ENCODE peak calls at places on chromosomes 5 and 9, in seven cellular contexts. K, M, C, Y, G, P and H are unnamed samples.

GRCh38 chr9:71819115-71819739 is 50.9 kb upstream of the CEMIP2 start:
- DNase-seq in K (peak), M (peak), C (peak), Y (peak), G (no peak), P (peak), H (no peak)

GRCh38 chr9:133906218-133906617 is 85.9 kb downstream of the VAV2 start:
- DNase-seq in K (no peak), M (no peak), C (no peak), Y (no peak), G (no peak), P (no peak), H (no peak)

GRCh38 chr5:170597876-170598275 is 94.1 kb downstream of the KCNIP1 start:
- DNase-seq in K (no peak), M (no peak), C (no peak), Y (peak), G (no peak), P (no peak), H (no peak)

GRCh38 chr9:113578877-113579269 is 115.3 kb downstream of the RGS3 start:
- DNase-seq in K (peak), M (peak), C (peak), Y (peak), G (peak), P (peak), H (no peak)

GRCh38 chr9:98254236-98255063 is 999 bp downstream of the TBC1D2 start:
- DNase-seq in K (no peak), M (no peak), C (no peak), Y (no peak), G (no peak), P (no peak), H (no peak)

GRCh38 chr5:68074633-68075032 is 140.9 kb upstream of the PIK3R1 start:
- DNase-seq in K (peak), M (no peak), C (no peak), Y (no peak), G (no peak), P (no peak), H (no peak)

GRCh38 chr5:56669534-56670483 is 145.5 kb upstream of the MAP3K1 start:
- DNase-seq in K (peak), M (peak), C (peak), Y (peak), G (peak), P (peak), H (peak)

GRCh38 chr5:10111575-10111974 is 138.1 kb downstream of the ATPSCKMT start:
- DNase-seq in K (no peak), M (peak), C (no peak), Y (peak), G (no peak), P (peak), H (no peak)

GRCh38 chr9:73156593-73157187 is 5.0 kb downstream of the ANXA1 start:
- DNase-seq in K (no peak), M (no peak), C (no peak), Y (no peak), G (no peak), P (no peak), H (no peak)

GRCh38 chr9:126614088-126614454 is 343 bp downstream of the LMX1B start:
- DNase-seq in K (no peak), M (no peak), C (no peak), Y (no peak), G (no peak), P (no peak), H (no peak)

GRCh38 chr5:124773291-124774001 is 27.0 kb upstream of the ZNF608 start:
- DNase-seq in K (no peak), M (no peak), C (no peak), Y (no peak), G (no peak), P (no peak), H (no peak)

GRCh38 chr9:129071526-129072131 is 9.3 kb upstream of the DOLPP1 start:
- DNase-seq in K (no peak), M (peak), C (no peak), Y (no peak), G (no peak), P (no peak), H (no peak)

GRCh38 chr9:70408393-70409040 is 5.9 kb downstream of the KLF9 start:
- DNase-seq in K (no peak), M (no peak), C (no peak), Y (no peak), G (no peak), P (no peak), H (peak)

GRCh38 chr9:33263936-33264472 is 504 bp downstream of the BAG1 start:
- DNase-seq in K (peak), M (peak), C (peak), Y (peak), G (no peak), P (peak), H (peak)

GRCh38 chr9:38368731-38369130 is 23.8 kb upstream of the ALDH1B1 start:
- DNase-seq in K (no peak), M (no peak), C (no peak), Y (no peak), G (no peak), P (no peak), H (no peak)

GRCh38 chr5:10590226-10591047 is 26.6 kb downstream of the ANKRD33B start:
- DNase-seq in K (no peak), M (no peak), C (no peak), Y (no peak), G (no peak), P (no peak), H (no peak)

GRCh38 chr9:101727621-101728524 is 10.6 kb downstream of the GRIN3A start:
- DNase-seq in K (peak), M (peak), C (no peak), Y (peak), G (no peak), P (peak), H (no peak)

GRCh38 chr9:14383296-14383695 is 69.4 kb upstream of the NFIB start:
- DNase-seq in K (no peak), M (no peak), C (no peak), Y (peak), G (no peak), P (no peak), H (no peak)